ENCODE peak calls at places on chromosomes 1 and 21, in eight cellular contexts. P is stimulated activated CD4-positive, alpha-beta T cell treated with anti-CD3 and anti-CD28 coated beads, Interleukin-12 subunit alpha, Interleukin-12 subunit beta, amount 100 ng/mL, for 4 hours; Q is ovary; Y is pancreas; Z is ELR; F is activated CD4-positive, CD25-positive, alpha-beta regulatory T cell treated with anti-CD3 and anti-CD28 coated beads, Interleukin-2, amount 50 U/mL, for 16 hours; K is GM04503; S is HT-29. J is an unnamed sample.

GRCh38 chr1:182633657-182634281 is 29.6 kb upstream of the RGS16 start:
- DNase-seq in Z (no peak), P (no peak), Y (no peak), K (no peak), S (no peak), F (no peak), Q (no peak), J (no peak)

GRCh38 chr1:57655161-57655560 is 231.3 kb upstream of the DAB1 start:
- DNase-seq in Q (no peak), K (no peak), F (no peak), Y (no peak), P (no peak), S (no peak), Z (no peak), J (no peak)

GRCh38 chr1:45929257-45929687 is 125.9 kb downstream of the MAST2 start:
- DNase-seq in S (no peak), K (peak), Z (peak), Q (no peak), P (no peak), F (no peak), Y (no peak), J (no peak)

GRCh38 chr1:235637756-235638155 is 11.8 kb downstream of the GNG4 start:
- DNase-seq in Y (peak), K (no peak), P (no peak), S (no peak), Q (no peak), Z (no peak), F (no peak), J (no peak)

GRCh38 chr1:109274533-109275476 is 8.1 kb downstream of the PSRC1 start:
- DNase-seq in Y (no peak), S (peak), Q (peak), Z (peak), K (no peak), F (no peak), P (no peak), J (peak)

GRCh38 chr21:34967509-34968289 is 81.4 kb downstream of the RUNX1 start:
- DNase-seq in F (no peak), Q (no peak), Z (peak), K (no peak), P (no peak), Y (no peak), S (peak), J (no peak)

GRCh38 chr1:160376525-160377131 is 9.8 kb downstream of the NHLH1 start:
- DNase-seq in Z (peak), P (no peak), K (peak), S (peak), F (no peak), Q (no peak), Y (no peak), J (no peak)

GRCh38 chr1:150022357-150022756 is 11.8 kb upstream of the OTUD7B start:
- DNase-seq in Z (no peak), Y (no peak), P (no peak), F (no peak), K (no peak), S (no peak), Q (no peak), J (no peak)

GRCh38 chr1:207654320-207654719 is 9.4 kb downstream of the CR1L start:
- DNase-seq in S (peak), Y (no peak), P (no peak), Z (peak), K (no peak), Q (no peak), F (no peak), J (no peak)

GRCh38 chr1:31872658-31873636 is 57.1 kb upstream of the SPOCD1 start:
- DNase-seq in K (no peak), F (no peak), Y (no peak), Z (no peak), P (no peak), Q (no peak), S (no peak), J (no peak)

GRCh38 chr1:161307230-161307768 is 2.5 kb downstream of the MPZ start:
- DNase-seq in P (peak), Z (peak), F (no peak), K (no peak), Q (no peak), S (no peak), Y (no peak), J (no peak)

GRCh38 chr1:151593651-151594625 is 17.9 kb upstream of the SNX27 start:
- DNase-seq in K (no peak), F (peak), Y (peak), S (peak), P (peak), Z (peak), Q (peak), J (peak)

J was measured in tibial artery.